ENCODE peak calls at places on chromosomes 7 and 10, in four cellular contexts. Y, U, M and J are unnamed samples.

GRCh38 chr7:155727616-155728015 is 83.2 kb downstream of the RBM33 start:
- DNase-seq in M (no peak), U (no peak), Y (no peak), J (no peak)

GRCh38 chr10:122461367-122461728 is at the start of gene HTRA1:
- DNase-seq in M (peak; percentile 58), Y (peak; percentile 85), U (no peak), J (no peak)

GRCh38 chr10:106577266-106577665 is 587.2 kb downstream of the SORCS1 start:
- DNase-seq in M (peak; percentile 67), U (no peak), Y (peak; percentile 20), J (no peak)

GRCh38 chr10:34696423-34696822 is 118.7 kb downstream of the PARD3 start:
- DNase-seq in U (no peak), Y (no peak), M (peak; percentile 80), J (no peak)

GRCh38 chr7:40986351-40986873 is 716.5 kb downstream of the INHBA start:
- DNase-seq in U (no peak), Y (no peak), M (peak; percentile 86), J (peak; percentile 96)

GRCh38 chr7:2646680-2647571 is 15.1 kb downstream of the TTYH3 start:
- DNase-seq in U (no peak), M (no peak), Y (no peak), J (no peak)

GRCh38 chr10:113423877-113424276 is 129.0 kb upstream of the HABP2 start:
- DNase-seq in Y (no peak), M (no peak), U (no peak), J (no peak)

GRCh38 chr10:92830478-92831389 is 17.6 kb upstream of the EXOC6 start:
- DNase-seq in M (no peak), U (no peak), Y (no peak), J (no peak)

GRCh38 chr10:77907900-77908717 is 18.4 kb downstream of the DLG5 start:
- DNase-seq in M (no peak), U (no peak), Y (no peak), J (no peak)

GRCh38 chr7:35420657-35421056 is 166.8 kb upstream of the TBX20 start:
- DNase-seq in M (peak; percentile 9), Y (no peak), U (no peak), J (no peak)

GRCh38 chr10:61452655-61453641 is at the start of gene TMEM26:
- DNase-seq in M (peak; percentile 65), Y (peak; percentile 4), U (no peak), J (no peak)

GRCh38 chr7:124351950-124352349 is 319.1 kb upstream of the TMEM229A start:
- DNase-seq in M (no peak), U (no peak), Y (no peak), J (no peak)

GRCh38 chr10:14873090-14873760 is 5.4 kb upstream of the SUV39H2 start:
- DNase-seq in M (peak; percentile 78), Y (no peak), U (no peak), J (no peak)

GRCh38 chr10:3980660-3981059 is 195.7 kb upstream of the KLF6 start:
- DNase-seq in Y (no peak), M (no peak), U (no peak), J (no peak)

GRCh38 chr7:76314042-76314721 is 11.7 kb downstream of the HSPB1 start:
- DNase-seq in U (peak; percentile 92), M (peak; percentile 90), Y (peak; percentile 94), J (peak; percentile 79)

GRCh38 chr10:58087896-58088295 is 179.8 kb downstream of the IPMK start:
- DNase-seq in M (no peak), Y (no peak), U (no peak), J (no peak)

GRCh38 chr7:26487780-26488535 is 196.3 kb downstream of the SNX10 start:
- DNase-seq in U (no peak), M (no peak), Y (no peak), J (no peak)

GRCh38 chr7:44884553-44885393 is 557 bp downstream of the PURB start:
- DNase-seq in U (peak; percentile 36), M (peak; percentile 68), Y (peak; percentile 31), J (peak; percentile 49)

GRCh38 chr10:26439436-26440090 is 1.4 kb downstream of the APBB1IP start:
- DNase-seq in Y (no peak), M (peak; percentile 53), U (no peak), J (no peak)

GRCh38 chr7:19448091-19448490 is 260.7 kb downstream of the POLR1F start:
- DNase-seq in U (no peak), Y (no peak), M (no peak), J (no peak)

GRCh38 chr10:30997536-30998252 is 34.0 kb downstream of the ZNF438 start:
- DNase-seq in U (no peak), Y (no peak), M (no peak), J (no peak)